ENCODE peak calls at places on chromosomes 12 and 14, in six cellular contexts. K, D, V, Q, Y and R are unnamed samples.

GRCh38 chr14:54108481-54109471 is 152.2 kb upstream of the BMP4 start:
- DNase-seq in V (no peak), D (peak; percentile 48), Y (no peak), Q (no peak), K (peak; percentile 75), R (no peak)

GRCh38 chr12:102883204-102883799 is 33.7 kb downstream of the PAH start:
- DNase-seq in K (peak; percentile 16), Q (peak; percentile 59), V (peak; percentile 38), D (peak; percentile 10), Y (peak; percentile 60), R (no peak)

GRCh38 chr14:77804592-77804991 is 4.7 kb downstream of the ADCK1 start:
- DNase-seq in K (peak; percentile 15), Q (no peak), D (no peak), Y (no peak), V (no peak), R (no peak)

GRCh38 chr12:4346931-4347330 is 25.9 kb downstream of the TIGAR start:
- DNase-seq in K (no peak), Y (no peak), Q (no peak), D (no peak), V (no peak), R (no peak)

GRCh38 chr12:13024151-13024946 is 19.8 kb upstream of the FAM234B start:
- DNase-seq in D (peak; percentile 28), K (no peak), Q (no peak), V (peak; percentile 66), Y (no peak), R (no peak)

GRCh38 chr12:19236656-19237055 is 107.1 kb downstream of the PLEKHA5 start:
- DNase-seq in Y (no peak), V (no peak), Q (no peak), D (no peak), K (peak; percentile 71), R (no peak)

GRCh38 chr12:111842556-111843396 is 748 bp downstream of the MAPKAPK5 start:
- DNase-seq in K (peak; percentile 29), Y (no peak), D (no peak), Q (no peak), V (no peak), R (peak; percentile 38)

GRCh38 chr12:1605129-1606020 is 11.0 kb upstream of the FBXL14 start:
- DNase-seq in Y (peak; percentile 72), K (peak; percentile 77), D (peak; percentile 78), Q (peak; percentile 73), V (peak; percentile 71), R (peak; percentile 70)

GRCh38 chr12:12449533-12450025 is 92.7 kb downstream of the BORCS5 start:
- DNase-seq in Q (no peak), K (peak; percentile 95), D (no peak), V (no peak), Y (no peak), R (no peak)

DNA sequence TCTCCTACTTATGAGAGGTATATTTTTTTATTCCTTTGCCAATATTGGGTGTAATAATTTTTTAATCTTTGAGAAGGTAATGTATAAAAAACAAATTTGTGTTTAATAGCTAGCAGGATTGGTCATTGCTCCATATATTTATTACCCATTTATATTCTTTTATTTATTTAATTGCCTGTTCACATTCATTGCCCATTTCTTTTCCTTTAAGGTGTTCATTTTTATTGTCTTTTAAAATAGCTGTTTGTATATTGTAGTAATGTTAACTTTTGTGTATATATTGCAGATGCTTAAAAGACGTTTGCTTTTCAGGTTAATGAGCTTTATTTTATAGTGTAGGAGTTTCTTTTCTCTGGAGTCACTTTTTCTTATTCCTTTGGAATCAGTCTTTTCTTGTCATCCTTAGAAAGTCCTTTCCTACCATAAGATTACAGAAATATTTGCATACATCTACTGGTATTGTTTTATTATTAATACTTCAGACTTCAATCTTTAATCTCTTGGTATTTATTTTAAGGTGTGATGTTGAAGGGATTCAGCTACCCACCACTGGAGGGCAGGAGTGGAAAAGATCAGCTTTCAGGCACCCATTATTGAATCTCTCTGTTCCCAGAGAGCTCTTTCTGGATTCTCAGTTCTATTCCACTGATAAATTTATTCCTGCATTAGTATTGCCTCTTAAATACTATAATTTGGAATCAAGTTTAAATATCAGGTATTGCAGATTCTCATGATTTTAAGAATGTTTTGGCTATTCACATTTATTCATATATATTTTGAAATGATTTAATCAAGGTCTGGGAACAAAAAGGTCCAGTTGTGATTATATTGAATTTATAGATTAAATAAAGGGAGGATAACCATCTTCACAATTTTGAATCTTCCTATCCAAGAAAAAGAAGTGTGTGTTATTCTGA is 17.3 kb downstream of the PPM1A start:
- DNase-seq in Q (no peak), V (no peak), K (peak; percentile 25), D (peak; percentile 27), Y (no peak), R (no peak)
- H3K4me1 ChIP-seq in Q (no peaks in the 10 kb centered on the region), V (peaks cover 18% of the 10 kb centered on the region), K (no peaks in the 10 kb centered on the region), D (no peaks in the 10 kb centered on the region), Y (peaks cover 27% of the 10 kb centered on the region), R (peaks cover 8% of the 10 kb centered on the region)

GRCh38 chr12:25069221-25069620 is 120.3 kb upstream of the BCAT1 start:
- DNase-seq in Q (no peak), D (no peak), V (no peak), Y (no peak), K (no peak), R (no peak)

GRCh38 chr12:25072901-25073645 is 121.9 kb downstream of the DNAI7 start:
- DNase-seq in K (no peak), Q (no peak), V (no peak), Y (no peak), D (no peak), R (no peak)

GRCh38 chr12:25071366-25071765 is 122.5 kb upstream of the BCAT1 start:
- DNase-seq in K (no peak), D (no peak), V (no peak), Q (no peak), Y (no peak), R (no peak)

GRCh38 chr12:25074954-25075353 is 120.0 kb downstream of the DNAI7 start:
- DNase-seq in D (no peak), V (no peak), Q (no peak), K (no peak), Y (no peak), R (no peak)

DNA sequence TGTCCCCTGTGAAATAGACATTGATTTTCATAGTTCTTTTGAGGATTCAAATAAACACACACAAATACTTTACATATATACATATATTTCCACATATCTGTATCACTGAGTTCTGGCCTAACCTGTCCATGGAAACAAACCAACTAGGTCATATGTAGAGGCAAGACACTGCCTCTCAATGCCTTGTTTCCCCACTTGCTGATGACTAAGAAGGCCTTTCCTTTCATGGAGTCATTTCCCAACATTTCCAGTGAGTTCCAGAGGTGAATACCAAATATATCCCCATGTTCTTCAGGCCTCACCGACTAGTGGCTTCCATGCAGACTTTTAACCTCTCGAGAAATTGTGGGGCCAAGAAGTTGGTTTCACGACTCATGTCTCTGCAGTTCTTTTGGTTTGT is 120.8 kb downstream of the DNAI7 start:
- DNase-seq in Y (no peak), Q (no peak), K (peak; percentile 24), V (no peak), D (no peak), R (no peak)
- H3K4me1 ChIP-seq in Y (no peaks in the 10 kb centered on the region), Q (no peaks in the 10 kb centered on the region), K (no peaks in the 10 kb centered on the region), V (no peaks in the 10 kb centered on the region), D (no peaks in the 10 kb centered on the region), R (peaks cover 5% of the 10 kb centered on the region)

GRCh38 chr12:51324953-51325352 is 979 bp upstream of the BIN2 start:
- DNase-seq in Y (no peak), V (no peak), D (no peak), K (no peak), Q (no peak), R (no peak)
- H3K4me1 ChIP-seq in Y (no peaks in the 10 kb centered on the region), V (no peaks in the 10 kb centered on the region), D (no peaks in the 10 kb centered on the region), K (peaks cover 16% of the 10 kb centered on the region), Q (no peaks in the 10 kb centered on the region), R (peaks cover 79% of the 10 kb centered on the region)

GRCh38 chr12:27344760-27345159 is 12.1 kb downstream of the BMAL2 start:
- DNase-seq in K (no peak), D (no peak), V (no peak), Q (no peak), Y (no peak), R (no peak)
- H3K4me1 ChIP-seq in K (peaks cover 55% of the 10 kb centered on the region), D (peaks cover 5% of the 10 kb centered on the region), V (no peaks in the 10 kb centered on the region), Q (no peaks in the 10 kb centered on the region), Y (no peaks in the 10 kb centered on the region), R (no peaks in the 10 kb centered on the region)